ENCODE peak calls at places on chromosomes 3 and 15, in five cellular contexts. One of them, this sample, is unnamed.

GRCh38 chr3:39707314-39707909 is 102.0 kb upstream of the MYRIP start:
- DNase-seq in activated CD4-positive, CD25-positive, alpha-beta regulatory T cell: no peak
- DNase-seq in CD4-positive, alpha-beta T cell: no peak
- DNase-seq in heart left ventricle: no peak
- DNase-seq in stimulated activated CD8-positive, alpha-beta memory T cell treated with anti-CD3 and anti-CD28 coated beads, Interleukin-15, amount 100 ng/mL, for 24 hours: no peak
- DNase-seq in this sample: no peak

GRCh38 chr3:196969001-196969659 is 497 bp upstream of the PIGZ start:
- DNase-seq in activated CD4-positive, CD25-positive, alpha-beta regulatory T cell: no peak
- DNase-seq in CD4-positive, alpha-beta T cell: no peak
- DNase-seq in heart left ventricle: peak; percentile 40
- DNase-seq in stimulated activated CD8-positive, alpha-beta memory T cell treated with anti-CD3 and anti-CD28 coated beads, Interleukin-15, amount 100 ng/mL, for 24 hours: no peak
- DNase-seq in this sample: no peak

GRCh38 chr3:32996755-32997091 is 45.3 kb downstream of the CCR4 start:
- DNase-seq in activated CD4-positive, CD25-positive, alpha-beta regulatory T cell: no peak
- DNase-seq in CD4-positive, alpha-beta T cell: no peak
- DNase-seq in heart left ventricle: no peak
- DNase-seq in stimulated activated CD8-positive, alpha-beta memory T cell treated with anti-CD3 and anti-CD28 coated beads, Interleukin-15, amount 100 ng/mL, for 24 hours: no peak
- DNase-seq in this sample: no peak

GRCh38 chr3:142027713-142028112 is 121.6 kb downstream of the TFDP2 start:
- DNase-seq in activated CD4-positive, CD25-positive, alpha-beta regulatory T cell: no peak
- DNase-seq in CD4-positive, alpha-beta T cell: no peak
- DNase-seq in heart left ventricle: no peak
- DNase-seq in stimulated activated CD8-positive, alpha-beta memory T cell treated with anti-CD3 and anti-CD28 coated beads, Interleukin-15, amount 100 ng/mL, for 24 hours: no peak
- DNase-seq in this sample: no peak

GRCh38 chr3:167813169-167814123 is 77.9 kb downstream of the SERPINI1 start:
- DNase-seq in activated CD4-positive, CD25-positive, alpha-beta regulatory T cell: no peak
- DNase-seq in CD4-positive, alpha-beta T cell: no peak
- DNase-seq in heart left ventricle: no peak
- DNase-seq in stimulated activated CD8-positive, alpha-beta memory T cell treated with anti-CD3 and anti-CD28 coated beads, Interleukin-15, amount 100 ng/mL, for 24 hours: no peak
- DNase-seq in this sample: no peak

GRCh38 chr3:146184616-146185015 is 23.6 kb upstream of the PLOD2 start:
- DNase-seq in activated CD4-positive, CD25-positive, alpha-beta regulatory T cell: no peak
- DNase-seq in CD4-positive, alpha-beta T cell: no peak
- DNase-seq in heart left ventricle: no peak
- DNase-seq in stimulated activated CD8-positive, alpha-beta memory T cell treated with anti-CD3 and anti-CD28 coated beads, Interleukin-15, amount 100 ng/mL, for 24 hours: no peak
- DNase-seq in this sample: no peak

GRCh38 chr3:52088445-52089367 is 32.3 kb upstream of the DUSP7 start:
- DNase-seq in activated CD4-positive, CD25-positive, alpha-beta regulatory T cell: no peak
- DNase-seq in CD4-positive, alpha-beta T cell: no peak
- DNase-seq in heart left ventricle: peak; percentile 45
- DNase-seq in stimulated activated CD8-positive, alpha-beta memory T cell treated with anti-CD3 and anti-CD28 coated beads, Interleukin-15, amount 100 ng/mL, for 24 hours: no peak
- DNase-seq in this sample: no peak

GRCh38 chr3:43286115-43286885 is at the start of gene SNRK:
- DNase-seq in activated CD4-positive, CD25-positive, alpha-beta regulatory T cell: peak; percentile 86
- DNase-seq in CD4-positive, alpha-beta T cell: peak; percentile 84
- DNase-seq in heart left ventricle: peak; percentile 90
- DNase-seq in stimulated activated CD8-positive, alpha-beta memory T cell treated with anti-CD3 and anti-CD28 coated beads, Interleukin-15, amount 100 ng/mL, for 24 hours: peak; percentile 97
- DNase-seq in this sample: peak; percentile 82

GRCh38 chr3:101128786-101129185 is 135.6 kb upstream of the ABI3BP start:
- DNase-seq in activated CD4-positive, CD25-positive, alpha-beta regulatory T cell: no peak
- DNase-seq in CD4-positive, alpha-beta T cell: no peak
- DNase-seq in heart left ventricle: no peak
- DNase-seq in stimulated activated CD8-positive, alpha-beta memory T cell treated with anti-CD3 and anti-CD28 coated beads, Interleukin-15, amount 100 ng/mL, for 24 hours: no peak
- DNase-seq in this sample: no peak

GRCh38 chr15:51093865-51094605 is 671 bp downstream of the TNFAIP8L3 start:
- DNase-seq in activated CD4-positive, CD25-positive, alpha-beta regulatory T cell: no peak
- DNase-seq in CD4-positive, alpha-beta T cell: no peak
- DNase-seq in heart left ventricle: no peak
- DNase-seq in stimulated activated CD8-positive, alpha-beta memory T cell treated with anti-CD3 and anti-CD28 coated beads, Interleukin-15, amount 100 ng/mL, for 24 hours: no peak
- DNase-seq in this sample: no peak

GRCh38 chr15:76177491-76178040 is 117.8 kb downstream of the TMEM266 start:
- DNase-seq in activated CD4-positive, CD25-positive, alpha-beta regulatory T cell: no peak
- DNase-seq in CD4-positive, alpha-beta T cell: no peak
- DNase-seq in heart left ventricle: peak; percentile 88
- DNase-seq in stimulated activated CD8-positive, alpha-beta memory T cell treated with anti-CD3 and anti-CD28 coated beads, Interleukin-15, amount 100 ng/mL, for 24 hours: no peak
- DNase-seq in this sample: no peak

GRCh38 chr3:118936811-118937210 is 97.8 kb downstream of the IGSF11 start:
- DNase-seq in activated CD4-positive, CD25-positive, alpha-beta regulatory T cell: no peak
- DNase-seq in CD4-positive, alpha-beta T cell: no peak
- DNase-seq in heart left ventricle: no peak
- DNase-seq in stimulated activated CD8-positive, alpha-beta memory T cell treated with anti-CD3 and anti-CD28 coated beads, Interleukin-15, amount 100 ng/mL, for 24 hours: no peak
- DNase-seq in this sample: no peak

GRCh38 chr3:161171113-161171512 is 50.0 kb upstream of the NMD3 start:
- DNase-seq in activated CD4-positive, CD25-positive, alpha-beta regulatory T cell: no peak
- DNase-seq in CD4-positive, alpha-beta T cell: no peak
- DNase-seq in heart left ventricle: peak; percentile 87
- DNase-seq in stimulated activated CD8-positive, alpha-beta memory T cell treated with anti-CD3 and anti-CD28 coated beads, Interleukin-15, amount 100 ng/mL, for 24 hours: no peak
- DNase-seq in this sample: no peak

This sample was measured in T-helper 1 cell.